ENCODE peak calls at places on chromosomes 11 and 22, in six cellular contexts. J is skeletal muscle cell, A is GM23338, F is fibroblast of the conjunctiva, H is trophoblast cell, Q is AG04450. V is an unnamed sample.

GRCh38 chr11:118524356-118524755 is 2.9 kb upstream of the TTC36 start:
- DNase-seq in H (no peak), J (no peak), A (no peak), F (no peak), Q (no peak), V (no peak)

GRCh38 chr11:92225563-92226308 is 1.1 kb downstream of the FAT3 start:
- DNase-seq in A (peak), H (no peak), J (no peak), F (no peak), Q (no peak), V (peak)

GRCh38 chr11:45658292-45658991 is 7.0 kb downstream of the CHST1 start:
- DNase-seq in Q (no peak), H (no peak), J (no peak), A (peak), F (no peak), V (peak)

GRCh38 chr22:49971232-49972162 is 10.9 kb downstream of the PIM3 start:
- DNase-seq in A (peak), J (no peak), F (peak), Q (no peak), H (peak), V (peak)

GRCh38 chr11:1880746-1881441 is 10.8 kb downstream of the PRR33 start:
- DNase-seq in J (no peak), Q (no peak), H (no peak), F (no peak), A (no peak), V (no peak)

GRCh38 chr11:106159846-106160245 is 82.4 kb downstream of the AASDHPPT start:
- DNase-seq in J (peak), Q (no peak), A (no peak), H (no peak), F (peak), V (no peak)

GRCh38 chr11:110778351-110778750 is 66.1 kb upstream of the ARHGAP20 start:
- DNase-seq in Q (no peak), J (no peak), A (no peak), H (no peak), F (no peak), V (no peak)

GRCh38 chr11:64239662-64240466 is 1.0 kb upstream of the FKBP2 start:
- DNase-seq in H (peak), Q (no peak), J (no peak), F (no peak), A (no peak), V (no peak)

GRCh38 chr22:24961217-24961844 is 8.8 kb downstream of the KIAA1671 start:
- DNase-seq in A (no peak), J (no peak), F (no peak), H (no peak), Q (no peak), V (no peak)